ENCODE peak calls at places on chromosomes 7 and 10, in ten cellular contexts. Z, X, W, Q, I, C, J, L, B and M are unnamed samples.

GRCh38 chr7:101915000-101915399 is 97.6 kb downstream of the CUX1 start:
- DNase-seq in L (no peak), Q (no peak), I (no peak), Z (no peak), X (no peak), W (no peak), C (no peak), J (no peak), B (no peak), M (no peak)

GRCh38 chr10:44966129-44966815 is 6.7 kb downstream of the RASSF4 start:
- DNase-seq in X (no peak), L (no peak), W (no peak), I (no peak), Q (no peak), B (no peak), Z (no peak), C (no peak), J (peak), M (no peak)

GRCh38 chr7:75688200-75689136 is 50.3 kb downstream of the HIP1 start:
- DNase-seq in X (no peak), I (no peak), L (no peak), Q (no peak), Z (no peak), B (peak), C (peak), J (no peak), W (no peak), M (no peak)

GRCh38 chr7:2006231-2006771 is 226.4 kb downstream of the MAD1L1 start:
- DNase-seq in Z (no peak), I (no peak), C (peak), B (no peak), Q (no peak), W (no peak), L (no peak), X (no peak), J (no peak), M (no peak)

GRCh38 chr7:150358433-150358832 is 10.2 kb upstream of the REPIN1 start:
- DNase-seq in B (no peak), I (no peak), C (no peak), Z (no peak), X (no peak), W (no peak), L (no peak), Q (no peak), J (no peak), M (no peak)

GRCh38 chr10:64637939-64638338 is 1116.7 kb downstream of the REEP3 start:
- DNase-seq in J (no peak), Z (no peak), B (no peak), W (no peak), I (no peak), X (no peak), Q (no peak), C (no peak), L (no peak), M (no peak)

GRCh38 chr7:115911466-115911865 is 119.1 kb downstream of the TFEC start:
- DNase-seq in I (peak), Q (no peak), Z (no peak), B (no peak), C (no peak), W (no peak), J (peak), L (no peak), X (no peak), M (no peak)

GRCh38 chr10:73899401-73899780 is 11.5 kb upstream of the PLAU start:
- DNase-seq in Q (no peak), B (no peak), C (no peak), W (peak), L (no peak), X (no peak), Z (no peak), I (peak), J (peak), M (no peak)

GRCh38 chr10:70494536-70494935 is 16.0 kb downstream of the PALD1 start:
- DNase-seq in B (no peak), W (no peak), Q (peak), J (no peak), I (no peak), Z (no peak), L (no peak), X (peak), C (no peak), M (no peak)

GRCh38 chr7:157757211-157757610 is 420.4 kb downstream of the DNAJB6 start:
- DNase-seq in Z (no peak), X (no peak), I (no peak), C (no peak), B (no peak), Q (no peak), L (no peak), J (no peak), W (no peak), M (no peak)

GRCh38 chr10:47404446-47404845 is 20.4 kb upstream of the ZNF488 start:
- DNase-seq in C (no peak), B (no peak), Z (no peak), I (no peak), L (no peak), J (no peak), X (no peak), W (no peak), Q (no peak), M (no peak)